ENCODE peak calls at places on chromosomes 16 and 17, in eight cellular contexts. M is fibroblast of pulmonary artery; C is stimulated activated CD8-positive, alpha-beta memory T cell treated with anti-CD3 and anti-CD28 coated beads, Interleukin-15, amount 100 ng/mL, for 4 hours; P is HFF-Myc; L is activated CD4-positive, CD25-positive, alpha-beta regulatory T cell treated with anti-CD3 and anti-CD28 coated beads, Interleukin-2, amount 50 U/mL, for 16 hours; W is nephron progenitor cell; O is mammary epithelial cell; V is suprapubic skin. X is an unnamed sample.

GRCh38 chr16:85146532-85146797 is 34.2 kb upstream of the CIBAR2 start:
- DNase-seq in P (no peak), W (no peak), C (no peak), V (no peak), O (no peak), M (no peak), L (no peak), X (no peak)

GRCh38 chr16:72300892-72301291 is 128.9 kb upstream of the PMFBP1 start:
- DNase-seq in V (no peak), L (no peak), P (no peak), W (peak; percentile 12), C (no peak), O (no peak), M (no peak), X (no peak)

GRCh38 chr17:2931901-2932300 is 131.5 kb downstream of the OR1D5 start:
- DNase-seq in O (no peak), M (no peak), W (no peak), V (no peak), L (no peak), C (no peak), P (no peak), X (no peak)

GRCh38 chr17:80414803-80415625 is at the start of gene ENDOV:
- DNase-seq in O (peak; percentile 92), M (peak; percentile 95), L (peak; percentile 84), P (peak; percentile 70), C (peak; percentile 86), V (peak; percentile 97), W (peak; percentile 94), X (peak; percentile 88)

GRCh38 chr17:47276868-47277267 is 23.2 kb downstream of the ITGB3 start:
- DNase-seq in L (no peak), C (no peak), P (peak; percentile 56), M (peak; percentile 85), O (peak; percentile 70), V (peak; percentile 86), W (peak; percentile 39), X (peak; percentile 52)

GRCh38 chr16:69939821-69940585 is 11.1 kb upstream of the CLEC18A start:
- DNase-seq in P (no peak), W (no peak), V (no peak), O (no peak), C (no peak), L (no peak), M (no peak), X (no peak)

GRCh38 chr17:80173916-80174315 is 4.1 kb downstream of the CARD14 start:
- DNase-seq in O (no peak), P (no peak), V (no peak), W (no peak), M (no peak), C (no peak), L (no peak), X (no peak)

GRCh38 chr17:81537343-81537855 is 9.2 kb downstream of the FSCN2 start:
- DNase-seq in C (no peak), M (no peak), P (no peak), W (peak; percentile 67), L (no peak), O (no peak), V (no peak), X (peak; percentile 44)

GRCh38 chr17:7045492-7046126 is 1.7 kb upstream of the SLC16A11 start:
- DNase-seq in M (peak; percentile 93), P (no peak), O (peak; percentile 64), C (no peak), V (no peak), W (peak; percentile 39), L (no peak), X (peak; percentile 20)

GRCh38 chr17:4130715-4131114 is 12.1 kb downstream of the ZZEF1 start:
- DNase-seq in C (no peak), M (no peak), W (no peak), P (peak; percentile 79), V (no peak), O (no peak), L (no peak), X (peak; percentile 64)

GRCh38 chr17:8720596-8720995 is 24.0 kb downstream of the CCDC42 start:
- DNase-seq in P (no peak), M (no peak), W (no peak), O (no peak), V (no peak), L (no peak), C (no peak), X (no peak)

GRCh38 chr16:87698676-87699179 is 67.1 kb downstream of the KLHDC4 start:
- DNase-seq in L (no peak), W (no peak), M (no peak), P (no peak), C (no peak), O (no peak), V (no peak), X (no peak)

GRCh38 chr16:57620316-57621231 is 7.9 kb upstream of the ADGRG1 start:
- DNase-seq in P (no peak), O (peak; percentile 71), V (peak; percentile 71), L (no peak), W (no peak), M (no peak), C (no peak), X (peak; percentile 91)

X was measured in trophoblast cell.